ENCODE peak calls at places on chromosomes 1 and 21, in four cellular contexts. K, E, D and P are unnamed samples.

GRCh38 chr1:110339427-110340206 is 440 bp downstream of the RBM15 start:
- DNase-seq in D (no peak), K (no peak), E (peak; percentile 70), P (peak; percentile 18)

GRCh38 chr21:15894596-15894995 is 164.8 kb downstream of the USP25 start:
- DNase-seq in E (no peak), D (no peak), K (no peak), P (no peak)

GRCh38 chr1:29416267-29416666 is 179.9 kb downstream of the PTPRU start:
- DNase-seq in K (no peak), D (no peak), E (no peak), P (no peak)

GRCh38 chr1:243686149-243686548 is 163.9 kb downstream of the AKT3 start:
- DNase-seq in E (no peak), K (no peak), D (no peak), P (no peak)

GRCh38 chr1:29802181-29803068 is 566.1 kb downstream of the PTPRU start:
- DNase-seq in D (no peak), E (no peak), K (no peak), P (no peak)

GRCh38 chr1:6870571-6870970 is 85.3 kb downstream of the CAMTA1 start:
- DNase-seq in K (no peak), D (no peak), E (no peak), P (no peak)

GRCh38 chr1:172338295-172338735 is 82.2 kb upstream of the C1orf105 start:
- DNase-seq in K (peak; percentile 74), D (no peak), E (no peak), P (no peak)

GRCh38 chr1:154988053-154988954 is 5.1 kb upstream of the LENEP start:
- DNase-seq in E (no peak), K (no peak), D (no peak), P (no peak)

GRCh38 chr21:15309721-15310120 is 244.9 kb upstream of the NRIP1 start:
- DNase-seq in D (no peak), K (no peak), E (no peak), P (no peak)

GRCh38 chr1:4778056-4778455 is 123.6 kb downstream of the AJAP1 start:
- DNase-seq in K (no peak), D (no peak), E (peak; percentile 50), P (no peak)

GRCh38 chr1:201718346-201719202 is 110.4 kb upstream of the IPO9 start:
- DNase-seq in K (no peak), E (peak; percentile 87), D (no peak), P (no peak)

GRCh38 chr1:185670187-185670627 is 64.0 kb upstream of the HMCN1 start:
- DNase-seq in E (no peak), D (peak; percentile 48), K (no peak), P (no peak)

GRCh38 chr21:42537106-42537742 is 23.6 kb downstream of the SLC37A1 start:
- DNase-seq in D (peak; percentile 17), K (no peak), E (peak; percentile 48), P (no peak)

GRCh38 chr21:42443876-42444744 is 40.4 kb downstream of the UBASH3A start:
- DNase-seq in E (no peak), K (no peak), D (no peak), P (no peak)

GRCh38 chr1:37471345-37472231 is 2.8 kb upstream of the ZC3H12A start:
- DNase-seq in K (no peak), D (peak; percentile 60), E (peak; percentile 58), P (no peak)

GRCh38 chr1:7384679-7385078 is 386.4 kb upstream of the VAMP3 start:
- DNase-seq in D (no peak), K (no peak), E (no peak), P (no peak)

GRCh38 chr1:19811206-19811851 is 3.8 kb downstream of the RNF186 start:
- DNase-seq in K (no peak), E (peak; percentile 72), D (peak; percentile 15), P (peak; percentile 59)

GRCh38 chr1:27658951-27659496 is 13.0 kb downstream of the IFI6 start:
- DNase-seq in D (peak; percentile 47), E (no peak), K (peak; percentile 62), P (no peak)

GRCh38 chr1:166839600-166840308 is 479 bp downstream of the POGK start:
- DNase-seq in D (peak; percentile 58), K (no peak), E (peak; percentile 62), P (peak; percentile 43)

GRCh38 chr1:235207202-235207565 is 46.1 kb upstream of the RBM34 start:
- DNase-seq in E (peak; percentile 11), D (no peak), K (no peak), P (no peak)

GRCh38 chr1:197692965-197693364 is 82.3 kb downstream of the DENND1B start:
- DNase-seq in D (no peak), K (no peak), E (no peak), P (no peak)

GRCh38 chr1:205374205-205375078 is 17.7 kb upstream of the KLHDC8A start:
- DNase-seq in E (no peak), D (no peak), K (no peak), P (no peak)

GRCh38 chr1:178945763-178946266 is 74.9 kb upstream of the ANGPTL1 start:
- DNase-seq in K (no peak), D (no peak), E (no peak), P (no peak)

GRCh38 chr1:231315887-231316286 is 21.8 kb downstream of the EXOC8 start:
- DNase-seq in E (peak; percentile 62), D (peak; percentile 60), K (no peak), P (peak; percentile 41)

GRCh38 chr1:223102797-223103533 is 40.1 kb downstream of the TLR5 start:
- DNase-seq in K (no peak), E (no peak), D (no peak), P (no peak)

DNA sequence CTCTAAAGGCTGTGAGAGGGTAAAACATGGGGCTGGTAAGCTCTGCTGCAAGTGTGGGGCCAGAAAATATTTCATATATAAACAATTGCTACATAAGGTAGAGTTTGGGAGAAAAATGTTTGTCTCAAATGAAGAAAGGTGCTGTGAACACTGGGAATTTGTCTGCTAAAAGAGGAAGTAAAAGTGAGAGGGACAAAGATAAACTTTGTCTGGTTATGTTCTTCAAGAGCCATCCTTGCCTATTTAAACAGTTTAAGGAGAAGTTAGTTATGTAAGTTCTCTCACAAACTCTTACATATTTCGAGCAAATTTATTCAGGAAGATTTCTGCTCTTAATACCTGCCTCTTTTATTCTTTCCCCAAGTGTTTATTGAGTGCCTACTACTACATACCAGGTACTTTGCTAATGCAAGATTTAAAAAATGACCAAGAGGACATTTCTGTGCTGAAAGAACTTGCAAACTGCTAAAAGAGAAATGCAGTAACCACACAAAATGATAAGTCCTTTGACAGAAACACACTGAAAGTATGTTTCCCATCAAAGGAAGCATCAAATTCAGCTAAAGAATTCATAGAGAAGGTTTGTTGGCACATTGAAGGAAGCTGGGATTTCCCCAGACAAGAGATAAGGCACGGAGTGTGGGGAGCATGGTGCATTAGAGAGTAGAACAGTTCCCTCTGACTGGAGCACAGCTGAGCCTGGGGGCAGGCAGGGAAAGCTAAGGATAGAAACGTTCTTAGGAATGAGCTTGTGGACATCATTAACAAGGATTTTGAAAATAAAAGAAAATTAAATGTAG is 549.1 kb downstream of the PTBP2 start:
- DNase-seq in D (no peak), K (no peak), E (no peak), P (no peak)
- TF ChIP-seq SPI1 in D (no peak), K (no peak), E (no peak), P (no peak)

GRCh38 chr1:160985723-160986122 is 31.1 kb upstream of the ITLN2 start:
- DNase-seq in K (no peak), E (no peak), D (no peak), P (no peak)
- TF ChIP-seq SPI1 in K (no peak), E (no peak), D (no peak), P (no peak)

DNA sequence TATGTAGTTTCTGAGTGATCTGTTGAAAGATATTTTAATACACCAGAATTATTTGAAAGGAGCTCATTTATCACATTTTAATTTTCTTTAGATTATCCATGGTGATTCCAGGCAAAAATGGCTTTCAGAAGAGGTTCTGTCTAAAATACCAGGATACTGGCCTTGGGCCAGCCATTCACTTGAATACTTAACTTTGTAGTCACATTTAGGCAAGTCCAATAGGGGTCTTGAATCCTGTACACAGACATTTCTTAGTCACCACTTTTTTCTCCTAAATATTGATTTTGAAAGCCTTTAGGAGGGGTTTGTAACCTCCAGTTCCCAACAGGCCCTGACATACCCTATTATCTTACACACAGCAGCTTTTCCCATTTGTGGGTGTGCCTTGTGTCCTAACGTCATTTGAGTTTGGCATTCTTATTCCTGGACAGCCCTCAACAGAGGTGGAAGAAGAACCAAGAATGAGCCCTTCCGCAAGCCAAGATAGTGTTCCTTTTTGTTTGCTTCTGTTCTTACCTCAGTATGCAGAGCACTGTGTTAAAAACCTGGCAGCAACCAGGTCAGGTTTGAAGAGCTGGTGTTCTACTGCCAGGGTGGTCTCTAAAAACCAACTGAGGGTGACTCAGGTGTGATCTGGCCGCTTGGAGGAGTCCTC is 19.5 kb downstream of the MAP3K7CL start:
- DNase-seq in K (no peak), E (no peak), D (no peak), P (no peak)
- TF ChIP-seq SPI1 in K (no peak), E (no peak), D (no peak), P (no peak)

GRCh38 chr1:113534875-113535274 is 144.6 kb downstream of the MAGI3 start:
- DNase-seq in K (no peak), D (no peak), E (no peak), P (no peak)

GRCh38 chr1:113530021-113530420 is 139.7 kb downstream of the MAGI3 start:
- DNase-seq in D (no peak), K (no peak), E (no peak), P (no peak)

GRCh38 chr1:113531321-113531720 is 141.0 kb downstream of the MAGI3 start:
- DNase-seq in K (no peak), D (no peak), E (no peak), P (no peak)

GRCh38 chr1:113534130-113534817 is 144.0 kb downstream of the MAGI3 start:
- DNase-seq in E (no peak), K (no peak), D (no peak), P (no peak)

GRCh38 chr1:113533061-113533460 is 142.7 kb downstream of the MAGI3 start:
- DNase-seq in K (no peak), E (no peak), D (no peak), P (no peak)
- TF ChIP-seq SPI1 in K (no peak), E (no peak), D (no peak), P (no peak)

DNA sequence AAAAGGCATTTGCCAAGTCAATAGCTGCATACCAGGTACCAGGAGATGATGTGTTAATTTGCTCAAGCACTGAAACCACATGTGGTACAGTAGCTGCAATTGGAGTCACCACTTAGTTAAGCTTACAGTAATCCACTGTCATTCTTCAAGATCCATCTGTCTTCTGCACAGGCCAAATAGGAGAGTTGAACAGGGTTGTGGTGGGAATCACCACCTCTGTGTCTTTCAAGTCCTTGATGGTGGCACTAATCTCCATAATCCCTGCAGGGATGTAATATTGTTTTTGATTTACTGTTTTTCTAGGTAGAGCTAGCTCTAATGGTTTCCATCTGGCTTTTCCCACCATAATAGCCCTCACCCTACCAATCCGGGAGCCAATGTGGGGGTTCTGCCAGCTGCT is 91.9 kb downstream of the FCRL5 start:
- DNase-seq in K (no peak), D (no peak), E (no peak), P (no peak)
- TF ChIP-seq SPI1 in K (no peak), D (no peak), E (no peak), P (no peak)

DNA sequence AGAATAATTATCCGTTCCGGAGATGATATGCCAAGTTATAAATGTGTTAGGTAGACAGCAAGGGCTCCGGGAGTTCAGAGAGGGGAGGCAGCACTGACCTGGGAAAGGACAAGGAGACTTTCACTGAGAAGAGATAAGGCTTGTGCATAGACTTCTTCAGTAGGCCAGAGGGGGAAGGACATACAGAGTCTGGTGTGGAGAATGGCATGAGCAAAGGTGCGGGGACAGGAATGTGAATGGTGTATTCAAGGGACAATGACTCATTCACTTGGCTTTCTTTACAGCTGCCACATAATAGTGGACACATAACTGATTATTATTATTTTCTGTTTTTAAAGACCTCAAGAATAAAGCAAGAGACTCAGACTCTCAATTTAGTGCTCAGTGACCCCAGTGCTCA is 24.9 kb upstream of the ACBD6 start:
- DNase-seq in D (no peak), E (peak; percentile 66), K (no peak), P (no peak)
- TF ChIP-seq SPI1 in D (no peak), E (no peak), K (no peak), P (no peak)